ENCODE peak calls at places on chromosomes 12 and 14, in nine cellular contexts. One of them, this sample, is unnamed.

GRCh38 chr12:27549801-27550652 is 26.0 kb downstream of the PPFIBP1 start:
- DNase-seq in endodermal cell: peak; percentile 91
- DNase-seq in neural progenitor cell: no peak
- DNase-seq in neuronal stem cell: no peak
- DNase-seq in fibroblast of lung: peak; percentile 99
- DNase-seq in HCT116: peak; percentile 94
- DNase-seq in Karpas-422: no peak
- DNase-seq in GM23248: peak; percentile 98
- DNase-seq in NT2/D1: peak; percentile 25
- DNase-seq in this sample: peak; percentile 84

GRCh38 chr14:23695220-23695999 is 59.2 kb downstream of the DHRS2 start:
- DNase-seq in endodermal cell: peak; percentile 75
- DNase-seq in neural progenitor cell: peak; percentile 37
- DNase-seq in neuronal stem cell: peak; percentile 38
- DNase-seq in fibroblast of lung: no peak
- DNase-seq in HCT116: no peak
- DNase-seq in Karpas-422: no peak
- DNase-seq in GM23248: peak; percentile 35
- DNase-seq in NT2/D1: no peak
- DNase-seq in this sample: no peak

GRCh38 chr14:36295642-36296627 is 24.5 kb downstream of the MBIP start:
- DNase-seq in endodermal cell: no peak
- DNase-seq in neural progenitor cell: peak; percentile 18
- DNase-seq in neuronal stem cell: no peak
- DNase-seq in fibroblast of lung: no peak
- DNase-seq in HCT116: no peak
- DNase-seq in Karpas-422: no peak
- DNase-seq in GM23248: no peak
- DNase-seq in NT2/D1: no peak
- DNase-seq in this sample: no peak

GRCh38 chr12:124422142-124422569 is 127.3 kb downstream of the RFLNA start:
- DNase-seq in endodermal cell: peak; percentile 87
- DNase-seq in neural progenitor cell: no peak
- DNase-seq in neuronal stem cell: no peak
- DNase-seq in fibroblast of lung: peak; percentile 42
- DNase-seq in HCT116: no peak
- DNase-seq in Karpas-422: no peak
- DNase-seq in GM23248: peak; percentile 46
- DNase-seq in NT2/D1: no peak
- DNase-seq in this sample: peak; percentile 93

GRCh38 chr14:78184151-78184550 is 14.0 kb downstream of the NRXN3 start:
- DNase-seq in endodermal cell: no peak
- DNase-seq in neural progenitor cell: no peak
- DNase-seq in neuronal stem cell: no peak
- DNase-seq in fibroblast of lung: no peak
- DNase-seq in HCT116: no peak
- DNase-seq in Karpas-422: no peak
- DNase-seq in GM23248: no peak
- DNase-seq in NT2/D1: no peak
- DNase-seq in this sample: no peak

GRCh38 chr12:23472329-23472971 is 477.0 kb downstream of the SOX5 start:
- DNase-seq in endodermal cell: peak; percentile 73
- DNase-seq in neural progenitor cell: no peak
- DNase-seq in neuronal stem cell: no peak
- DNase-seq in fibroblast of lung: no peak
- DNase-seq in HCT116: no peak
- DNase-seq in Karpas-422: no peak
- DNase-seq in GM23248: no peak
- DNase-seq in NT2/D1: no peak
- DNase-seq in this sample: no peak

GRCh38 chr14:56120091-56120632 is 2.0 kb downstream of the PELI2 start:
- DNase-seq in endodermal cell: no peak
- DNase-seq in neural progenitor cell: peak; percentile 45
- DNase-seq in neuronal stem cell: no peak
- DNase-seq in fibroblast of lung: peak; percentile 70
- DNase-seq in HCT116: no peak
- DNase-seq in Karpas-422: no peak
- DNase-seq in GM23248: peak; percentile 63
- DNase-seq in NT2/D1: no peak
- DNase-seq in this sample: no peak

GRCh38 chr14:103629503-103630121 is 601 bp downstream of the KLC1 start:
- DNase-seq in endodermal cell: peak; percentile 81
- DNase-seq in neural progenitor cell: peak; percentile 85
- DNase-seq in neuronal stem cell: peak; percentile 58
- DNase-seq in fibroblast of lung: no peak
- DNase-seq in HCT116: no peak
- DNase-seq in Karpas-422: peak; percentile 84
- DNase-seq in GM23248: peak; percentile 70
- DNase-seq in NT2/D1: no peak
- DNase-seq in this sample: peak; percentile 88

GRCh38 chr12:93176166-93176565 is 201.6 kb upstream of the NUDT4 start:
- DNase-seq in endodermal cell: no peak
- DNase-seq in neural progenitor cell: no peak
- DNase-seq in neuronal stem cell: no peak
- DNase-seq in fibroblast of lung: peak; percentile 51
- DNase-seq in HCT116: no peak
- DNase-seq in Karpas-422: no peak
- DNase-seq in GM23248: peak; percentile 76
- DNase-seq in NT2/D1: no peak
- DNase-seq in this sample: no peak

GRCh38 chr12:122020795-122021192 is 890 bp upstream of the BCL7A start:
- DNase-seq in endodermal cell: peak; percentile 63
- DNase-seq in neural progenitor cell: no peak
- DNase-seq in neuronal stem cell: no peak
- DNase-seq in fibroblast of lung: no peak
- DNase-seq in HCT116: no peak
- DNase-seq in Karpas-422: peak; percentile 77
- DNase-seq in GM23248: no peak
- DNase-seq in NT2/D1: no peak
- DNase-seq in this sample: no peak

GRCh38 chr12:54207539-54208267 is 18.9 kb upstream of the SMUG1 start:
- DNase-seq in endodermal cell: peak; percentile 99
- DNase-seq in neural progenitor cell: peak; percentile 87
- DNase-seq in neuronal stem cell: peak; percentile 73
- DNase-seq in fibroblast of lung: peak; percentile 43
- DNase-seq in HCT116: peak; percentile 69
- DNase-seq in Karpas-422: peak; percentile 93
- DNase-seq in GM23248: peak; percentile 70
- DNase-seq in NT2/D1: peak; percentile 72
- DNase-seq in this sample: peak; percentile 89

GRCh38 chr12:104519190-104519857 is 62.6 kb downstream of the CHST11 start:
- DNase-seq in endodermal cell: peak; percentile 34
- DNase-seq in neural progenitor cell: no peak
- DNase-seq in neuronal stem cell: no peak
- DNase-seq in fibroblast of lung: no peak
- DNase-seq in HCT116: no peak
- DNase-seq in Karpas-422: no peak
- DNase-seq in GM23248: no peak
- DNase-seq in NT2/D1: no peak
- DNase-seq in this sample: no peak

GRCh38 chr12:70032076-70032475 is 207.0 kb downstream of the MYRFL start:
- DNase-seq in endodermal cell: no peak
- DNase-seq in neural progenitor cell: no peak
- DNase-seq in neuronal stem cell: no peak
- DNase-seq in fibroblast of lung: peak; percentile 83
- DNase-seq in HCT116: no peak
- DNase-seq in Karpas-422: no peak
- DNase-seq in GM23248: no peak
- DNase-seq in NT2/D1: no peak
- DNase-seq in this sample: no peak

GRCh38 chr14:34165847-34166340 is 215.0 kb upstream of the EGLN3 start:
- DNase-seq in endodermal cell: peak; percentile 49
- DNase-seq in neural progenitor cell: no peak
- DNase-seq in neuronal stem cell: no peak
- DNase-seq in fibroblast of lung: no peak
- DNase-seq in HCT116: no peak
- DNase-seq in Karpas-422: no peak
- DNase-seq in GM23248: no peak
- DNase-seq in NT2/D1: no peak
- DNase-seq in this sample: no peak

GRCh38 chr12:56988207-56988739 is 18.1 kb downstream of the ZBTB39 start:
- DNase-seq in endodermal cell: peak; percentile 73
- DNase-seq in neural progenitor cell: no peak
- DNase-seq in neuronal stem cell: no peak
- DNase-seq in fibroblast of lung: no peak
- DNase-seq in HCT116: no peak
- DNase-seq in Karpas-422: no peak
- DNase-seq in GM23248: no peak
- DNase-seq in NT2/D1: no peak
- DNase-seq in this sample: no peak

GRCh38 chr12:56987011-56987410 is 19.3 kb downstream of the ZBTB39 start:
- DNase-seq in endodermal cell: no peak
- DNase-seq in neural progenitor cell: no peak
- DNase-seq in neuronal stem cell: no peak
- DNase-seq in fibroblast of lung: no peak
- DNase-seq in HCT116: no peak
- DNase-seq in Karpas-422: no peak
- DNase-seq in GM23248: no peak
- DNase-seq in NT2/D1: no peak
- DNase-seq in this sample: no peak

GRCh38 chr12:56990648-56991318 is 15.6 kb downstream of the ZBTB39 start:
- DNase-seq in endodermal cell: peak; percentile 40
- DNase-seq in neural progenitor cell: no peak
- DNase-seq in neuronal stem cell: no peak
- DNase-seq in fibroblast of lung: no peak
- DNase-seq in HCT116: no peak
- DNase-seq in Karpas-422: no peak
- DNase-seq in GM23248: no peak
- DNase-seq in NT2/D1: no peak
- DNase-seq in this sample: no peak

GRCh38 chr12:56989866-56990610 is 16.3 kb downstream of the ZBTB39 start:
- DNase-seq in endodermal cell: no peak
- DNase-seq in neural progenitor cell: no peak
- DNase-seq in neuronal stem cell: no peak
- DNase-seq in fibroblast of lung: no peak
- DNase-seq in HCT116: no peak
- DNase-seq in Karpas-422: no peak
- DNase-seq in GM23248: no peak
- DNase-seq in NT2/D1: no peak
- DNase-seq in this sample: no peak

DNA sequence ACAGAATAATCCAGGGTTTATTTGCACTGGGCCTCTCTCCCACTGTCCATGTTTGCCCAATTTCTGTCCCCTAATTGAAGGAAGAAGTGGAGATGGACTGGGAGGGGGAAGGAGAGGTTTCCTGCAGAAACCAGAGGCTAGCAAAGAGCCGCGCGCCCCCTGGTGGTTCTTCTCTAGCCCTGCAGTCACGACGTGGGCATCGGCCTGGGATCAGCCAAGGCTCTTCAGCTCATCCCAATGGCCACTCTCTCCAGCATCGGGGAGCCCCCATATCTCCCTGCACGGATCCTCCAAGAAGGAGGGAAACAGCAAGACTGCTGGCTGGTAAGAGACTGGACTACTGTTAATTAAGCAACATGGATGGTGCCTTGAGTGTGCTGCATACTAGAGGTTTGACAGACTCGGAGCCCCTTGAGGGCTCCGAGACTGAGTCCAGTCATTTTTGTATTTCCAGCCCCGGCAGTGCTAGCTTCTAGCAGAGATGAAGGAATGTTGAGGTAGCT is 18.7 kb downstream of the ZBTB39 start:
- DNase-seq in endodermal cell: peak; percentile 97
- DNase-seq in neural progenitor cell: peak; percentile 89
- DNase-seq in neuronal stem cell: peak; percentile 79
- DNase-seq in fibroblast of lung: peak; percentile 74
- DNase-seq in HCT116: peak; percentile 58
- DNase-seq in Karpas-422: peak; percentile 89
- DNase-seq in GM23248: peak; percentile 84
- DNase-seq in NT2/D1: peak; percentile 71
- DNase-seq in this sample: peak; percentile 93
- H3K9ac ChIP-seq in endodermal cell: no peak overlapping the region
- H3K9ac ChIP-seq in neural progenitor cell: no peak overlapping the region
- H3K9ac ChIP-seq in neuronal stem cell: no peak overlapping the region
- H3K9ac ChIP-seq in fibroblast of lung: no peak overlapping the region
- H3K9ac ChIP-seq in HCT116: no peak overlapping the region
- H3K9ac ChIP-seq in Karpas-422: no peak overlapping the region
- H3K9ac ChIP-seq in GM23248: no peak overlapping the region
- H3K9ac ChIP-seq in NT2/D1: no peak overlapping the region
- H3K9ac ChIP-seq in this sample: no peak overlapping the region

DNA sequence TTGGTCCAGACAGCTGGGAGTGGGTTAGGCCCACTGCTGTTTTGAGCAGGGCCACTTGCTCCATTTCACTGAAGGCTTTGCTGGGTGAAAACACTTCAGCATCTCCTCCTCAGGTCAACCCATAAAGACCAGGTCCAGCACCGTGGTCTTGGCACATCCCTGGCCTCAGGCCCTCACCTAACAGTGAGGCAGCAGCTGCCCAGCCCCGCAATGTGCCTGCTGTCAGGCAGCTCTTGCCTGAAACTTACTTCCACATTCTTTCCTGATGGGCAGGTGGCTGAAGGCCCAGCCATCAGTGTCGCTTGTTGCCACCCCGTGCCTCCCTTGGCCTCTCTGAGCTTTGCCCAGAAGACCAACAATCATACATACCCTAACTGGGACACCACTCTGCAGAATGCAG is 54.4 kb downstream of the ANAPC7 start:
- DNase-seq in endodermal cell: no peak
- DNase-seq in neural progenitor cell: no peak
- DNase-seq in neuronal stem cell: no peak
- DNase-seq in fibroblast of lung: no peak
- DNase-seq in HCT116: no peak
- DNase-seq in Karpas-422: no peak
- DNase-seq in GM23248: no peak
- DNase-seq in NT2/D1: no peak
- DNase-seq in this sample: no peak
- H3K36me3 ChIP-seq in endodermal cell: peaks cover 75% of the 10 kb centered on the region
- H3K36me3 ChIP-seq in neural progenitor cell: peaks cover 23% of the 10 kb centered on the region
- H3K36me3 ChIP-seq in neuronal stem cell: peaks cover 44% of the 10 kb centered on the region
- H3K36me3 ChIP-seq in fibroblast of lung: peaks cover 49% of the 10 kb centered on the region
- H3K36me3 ChIP-seq in HCT116: peaks cover 62% of the 10 kb centered on the region
- H3K36me3 ChIP-seq in Karpas-422: peaks cover 66% of the 10 kb centered on the region
- H3K36me3 ChIP-seq in GM23248: peaks cover 66% of the 10 kb centered on the region
- H3K36me3 ChIP-seq in NT2/D1: peaks cover 69% of the 10 kb centered on the region
- H3K36me3 ChIP-seq in this sample: peaks cover 55% of the 10 kb centered on the region

GRCh38 chr12:6311822-6312528 is 1.5 kb downstream of the PLEKHG6 start:
- DNase-seq in endodermal cell: no peak
- DNase-seq in neural progenitor cell: no peak
- DNase-seq in neuronal stem cell: no peak
- DNase-seq in fibroblast of lung: no peak
- DNase-seq in HCT116: no peak
- DNase-seq in Karpas-422: no peak
- DNase-seq in GM23248: no peak
- DNase-seq in NT2/D1: no peak
- DNase-seq in this sample: peak; percentile 51
- H3K9ac ChIP-seq in endodermal cell: no peak overlapping the region
- H3K9ac ChIP-seq in neural progenitor cell: no peak overlapping the region
- H3K9ac ChIP-seq in neuronal stem cell: no peak overlapping the region
- H3K9ac ChIP-seq in fibroblast of lung: no peak overlapping the region
- H3K9ac ChIP-seq in HCT116: peak overlapping the region; percentile 26
- H3K9ac ChIP-seq in Karpas-422: no peak overlapping the region
- H3K9ac ChIP-seq in GM23248: no peak overlapping the region
- H3K9ac ChIP-seq in NT2/D1: no peak overlapping the region
- H3K9ac ChIP-seq in this sample: no peak overlapping the region

GRCh38 chr14:65074449-65075155 is 27.7 kb downstream of the MAX start:
- DNase-seq in endodermal cell: no peak
- DNase-seq in neural progenitor cell: no peak
- DNase-seq in neuronal stem cell: no peak
- DNase-seq in fibroblast of lung: no peak
- DNase-seq in HCT116: no peak
- DNase-seq in Karpas-422: peak; percentile 63
- DNase-seq in GM23248: no peak
- DNase-seq in NT2/D1: no peak
- DNase-seq in this sample: no peak
- H3K36me3 ChIP-seq in endodermal cell: peaks cover 53% of the 10 kb centered on the region
- H3K36me3 ChIP-seq in neural progenitor cell: no peaks in the 10 kb centered on the region
- H3K36me3 ChIP-seq in neuronal stem cell: peaks cover 18% of the 10 kb centered on the region
- H3K36me3 ChIP-seq in fibroblast of lung: peaks cover 16% of the 10 kb centered on the region
- H3K36me3 ChIP-seq in HCT116: peaks cover 8% of the 10 kb centered on the region
- H3K36me3 ChIP-seq in Karpas-422: peaks cover 39% of the 10 kb centered on the region
- H3K36me3 ChIP-seq in GM23248: peaks cover 37% of the 10 kb centered on the region
- H3K36me3 ChIP-seq in NT2/D1: peaks cover 59% of the 10 kb centered on the region
- H3K36me3 ChIP-seq in this sample: peaks cover 15% of the 10 kb centered on the region